ENCODE peak calls at places on chromosomes 2 and 18, in nine cellular contexts. One of them, this sample, is unnamed.
A peak's percentile ranks its signal among the peaks of the same experiment; 100 is the strongest.

GRCh38 chr18:54945726-54946125 is 13.5 kb downstream of the CCDC68 start:
- DNase-seq in progenitor cell of endocrine pancreas: no peak
- DNase-seq in DMS153: no peak
- DNase-seq in GM23248: no peak
- DNase-seq in Karpas-422: no peak
- DNase-seq in CD4-positive, alpha-beta T cell: no peak
- DNase-seq in NCI-H510A treated with DMSO at 0.1 percent for 48 hours: no peak
- DNase-seq in stimulated activated CD8-positive, alpha-beta memory T cell treated with anti-CD3 and anti-CD28 coated beads, Interleukin-2, amount 100 ng/mL, for 1 hour: no peak
- DNase-seq in right lobe of liver: no peak
- DNase-seq in this sample: no peak

GRCh38 chr18:35514752-35515459 is 17.1 kb upstream of the INO80C start:
- DNase-seq in GM23248: peak; percentile 34
- DNase-seq in right lobe of liver: no peak
- DNase-seq in DMS153: no peak
- DNase-seq in CD4-positive, alpha-beta T cell: no peak
- DNase-seq in Karpas-422: no peak
- DNase-seq in progenitor cell of endocrine pancreas: no peak
- DNase-seq in stimulated activated CD8-positive, alpha-beta memory T cell treated with anti-CD3 and anti-CD28 coated beads, Interleukin-2, amount 100 ng/mL, for 1 hour: no peak
- DNase-seq in NCI-H510A treated with DMSO at 0.1 percent for 48 hours: no peak
- DNase-seq in this sample: no peak

GRCh38 chr2:178674122-178674521 is 133.1 kb downstream of the TTN start:
- DNase-seq in progenitor cell of endocrine pancreas: no peak
- DNase-seq in Karpas-422: no peak
- DNase-seq in CD4-positive, alpha-beta T cell: no peak
- DNase-seq in NCI-H510A treated with DMSO at 0.1 percent for 48 hours: no peak
- DNase-seq in stimulated activated CD8-positive, alpha-beta memory T cell treated with anti-CD3 and anti-CD28 coated beads, Interleukin-2, amount 100 ng/mL, for 1 hour: no peak
- DNase-seq in GM23248: no peak
- DNase-seq in DMS153: no peak
- DNase-seq in right lobe of liver: no peak
- DNase-seq in this sample: no peak

GRCh38 chr2:68091439-68092034 is 28.7 kb upstream of the C1D start:
- DNase-seq in DMS153: no peak
- DNase-seq in GM23248: no peak
- DNase-seq in CD4-positive, alpha-beta T cell: no peak
- DNase-seq in stimulated activated CD8-positive, alpha-beta memory T cell treated with anti-CD3 and anti-CD28 coated beads, Interleukin-2, amount 100 ng/mL, for 1 hour: no peak
- DNase-seq in progenitor cell of endocrine pancreas: no peak
- DNase-seq in right lobe of liver: no peak
- DNase-seq in Karpas-422: no peak
- DNase-seq in NCI-H510A treated with DMSO at 0.1 percent for 48 hours: no peak
- DNase-seq in this sample: peak; percentile 77

GRCh38 chr2:202184557-202184956 is 53.8 kb downstream of the SUMO1 start:
- DNase-seq in progenitor cell of endocrine pancreas: no peak
- DNase-seq in right lobe of liver: peak; percentile 68
- DNase-seq in NCI-H510A treated with DMSO at 0.1 percent for 48 hours: no peak
- DNase-seq in stimulated activated CD8-positive, alpha-beta memory T cell treated with anti-CD3 and anti-CD28 coated beads, Interleukin-2, amount 100 ng/mL, for 1 hour: no peak
- DNase-seq in CD4-positive, alpha-beta T cell: no peak
- DNase-seq in Karpas-422: no peak
- DNase-seq in DMS153: no peak
- DNase-seq in GM23248: no peak
- DNase-seq in this sample: no peak

GRCh38 chr2:7633556-7634153 is 716.4 kb downstream of the RNF144A start:
- DNase-seq in progenitor cell of endocrine pancreas: no peak
- DNase-seq in stimulated activated CD8-positive, alpha-beta memory T cell treated with anti-CD3 and anti-CD28 coated beads, Interleukin-2, amount 100 ng/mL, for 1 hour: no peak
- DNase-seq in CD4-positive, alpha-beta T cell: no peak
- DNase-seq in Karpas-422: no peak
- DNase-seq in GM23248: no peak
- DNase-seq in NCI-H510A treated with DMSO at 0.1 percent for 48 hours: no peak
- DNase-seq in right lobe of liver: no peak
- DNase-seq in DMS153: peak; percentile 39
- DNase-seq in this sample: no peak

GRCh38 chr18:9792565-9793226 is 84.6 kb downstream of the RAB31 start:
- DNase-seq in NCI-H510A treated with DMSO at 0.1 percent for 48 hours: no peak
- DNase-seq in CD4-positive, alpha-beta T cell: no peak
- DNase-seq in stimulated activated CD8-positive, alpha-beta memory T cell treated with anti-CD3 and anti-CD28 coated beads, Interleukin-2, amount 100 ng/mL, for 1 hour: no peak
- DNase-seq in progenitor cell of endocrine pancreas: no peak
- DNase-seq in Karpas-422: peak; percentile 80
- DNase-seq in DMS153: no peak
- DNase-seq in right lobe of liver: no peak
- DNase-seq in GM23248: no peak
- DNase-seq in this sample: no peak

GRCh38 chr2:42888321-42888720 is 95.9 kb upstream of the HAAO start:
- DNase-seq in progenitor cell of endocrine pancreas: no peak
- DNase-seq in CD4-positive, alpha-beta T cell: no peak
- DNase-seq in right lobe of liver: no peak
- DNase-seq in DMS153: no peak
- DNase-seq in GM23248: peak; percentile 44
- DNase-seq in NCI-H510A treated with DMSO at 0.1 percent for 48 hours: no peak
- DNase-seq in Karpas-422: no peak
- DNase-seq in stimulated activated CD8-positive, alpha-beta memory T cell treated with anti-CD3 and anti-CD28 coated beads, Interleukin-2, amount 100 ng/mL, for 1 hour: no peak
- DNase-seq in this sample: no peak

GRCh38 chr18:79512461-79513380 is 117.0 kb downstream of the NFATC1 start:
- DNase-seq in CD4-positive, alpha-beta T cell: no peak
- DNase-seq in GM23248: no peak
- DNase-seq in NCI-H510A treated with DMSO at 0.1 percent for 48 hours: no peak
- DNase-seq in progenitor cell of endocrine pancreas: no peak
- DNase-seq in Karpas-422: no peak
- DNase-seq in stimulated activated CD8-positive, alpha-beta memory T cell treated with anti-CD3 and anti-CD28 coated beads, Interleukin-2, amount 100 ng/mL, for 1 hour: no peak
- DNase-seq in right lobe of liver: no peak
- DNase-seq in DMS153: no peak
- DNase-seq in this sample: no peak

GRCh38 chr2:37648316-37649011 is 23.0 kb downstream of the CDC42EP3 start:
- DNase-seq in stimulated activated CD8-positive, alpha-beta memory T cell treated with anti-CD3 and anti-CD28 coated beads, Interleukin-2, amount 100 ng/mL, for 1 hour: no peak
- DNase-seq in DMS153: no peak
- DNase-seq in right lobe of liver: peak; percentile 64
- DNase-seq in Karpas-422: no peak
- DNase-seq in progenitor cell of endocrine pancreas: no peak
- DNase-seq in GM23248: peak; percentile 59
- DNase-seq in NCI-H510A treated with DMSO at 0.1 percent for 48 hours: no peak
- DNase-seq in CD4-positive, alpha-beta T cell: peak; percentile 17
- DNase-seq in this sample: no peak

GRCh38 chr2:61423714-61424113 is 47.2 kb downstream of the USP34 start:
- DNase-seq in CD4-positive, alpha-beta T cell: no peak
- DNase-seq in NCI-H510A treated with DMSO at 0.1 percent for 48 hours: no peak
- DNase-seq in GM23248: peak; percentile 59
- DNase-seq in stimulated activated CD8-positive, alpha-beta memory T cell treated with anti-CD3 and anti-CD28 coated beads, Interleukin-2, amount 100 ng/mL, for 1 hour: no peak
- DNase-seq in right lobe of liver: no peak
- DNase-seq in progenitor cell of endocrine pancreas: no peak
- DNase-seq in Karpas-422: no peak
- DNase-seq in DMS153: no peak
- DNase-seq in this sample: peak; percentile 40

GRCh38 chr18:68438983-68439382 is 275.9 kb downstream of the TMX3 start:
- DNase-seq in CD4-positive, alpha-beta T cell: no peak
- DNase-seq in right lobe of liver: no peak
- DNase-seq in Karpas-422: no peak
- DNase-seq in NCI-H510A treated with DMSO at 0.1 percent for 48 hours: no peak
- DNase-seq in progenitor cell of endocrine pancreas: no peak
- DNase-seq in DMS153: no peak
- DNase-seq in stimulated activated CD8-positive, alpha-beta memory T cell treated with anti-CD3 and anti-CD28 coated beads, Interleukin-2, amount 100 ng/mL, for 1 hour: no peak
- DNase-seq in GM23248: peak; percentile 91
- DNase-seq in this sample: peak; percentile 72

GRCh38 chr2:152389483-152389882 is 54.5 kb downstream of the FMNL2 start:
- DNase-seq in Karpas-422: no peak
- DNase-seq in right lobe of liver: no peak
- DNase-seq in GM23248: no peak
- DNase-seq in DMS153: no peak
- DNase-seq in NCI-H510A treated with DMSO at 0.1 percent for 48 hours: no peak
- DNase-seq in progenitor cell of endocrine pancreas: no peak
- DNase-seq in stimulated activated CD8-positive, alpha-beta memory T cell treated with anti-CD3 and anti-CD28 coated beads, Interleukin-2, amount 100 ng/mL, for 1 hour: no peak
- DNase-seq in CD4-positive, alpha-beta T cell: no peak
- DNase-seq in this sample: no peak

GRCh38 chr2:85112906-85113625 is 20.1 kb upstream of the TCF7L1 start:
- DNase-seq in Karpas-422: no peak
- DNase-seq in GM23248: peak; percentile 51
- DNase-seq in DMS153: no peak
- DNase-seq in NCI-H510A treated with DMSO at 0.1 percent for 48 hours: no peak
- DNase-seq in right lobe of liver: no peak
- DNase-seq in stimulated activated CD8-positive, alpha-beta memory T cell treated with anti-CD3 and anti-CD28 coated beads, Interleukin-2, amount 100 ng/mL, for 1 hour: no peak
- DNase-seq in progenitor cell of endocrine pancreas: no peak
- DNase-seq in CD4-positive, alpha-beta T cell: no peak
- DNase-seq in this sample: no peak

GRCh38 chr2:69222984-69223658 is 163.9 kb downstream of the GFPT1 start:
- DNase-seq in DMS153: no peak
- DNase-seq in GM23248: peak; percentile 52
- DNase-seq in NCI-H510A treated with DMSO at 0.1 percent for 48 hours: no peak
- DNase-seq in progenitor cell of endocrine pancreas: no peak
- DNase-seq in Karpas-422: no peak
- DNase-seq in stimulated activated CD8-positive, alpha-beta memory T cell treated with anti-CD3 and anti-CD28 coated beads, Interleukin-2, amount 100 ng/mL, for 1 hour: no peak
- DNase-seq in CD4-positive, alpha-beta T cell: no peak
- DNase-seq in right lobe of liver: no peak
- DNase-seq in this sample: peak; percentile 81

GRCh38 chr2:60840880-60841279 is 40.5 kb upstream of the REL start:
- DNase-seq in right lobe of liver: no peak
- DNase-seq in stimulated activated CD8-positive, alpha-beta memory T cell treated with anti-CD3 and anti-CD28 coated beads, Interleukin-2, amount 100 ng/mL, for 1 hour: no peak
- DNase-seq in Karpas-422: peak; percentile 80
- DNase-seq in DMS153: no peak
- DNase-seq in CD4-positive, alpha-beta T cell: no peak
- DNase-seq in progenitor cell of endocrine pancreas: no peak
- DNase-seq in GM23248: no peak
- DNase-seq in NCI-H510A treated with DMSO at 0.1 percent for 48 hours: peak; percentile 31
- DNase-seq in this sample: no peak

GRCh38 chr2:154588838-154589237 is 109.7 kb upstream of the KCNJ3 start:
- DNase-seq in DMS153: no peak
- DNase-seq in GM23248: no peak
- DNase-seq in stimulated activated CD8-positive, alpha-beta memory T cell treated with anti-CD3 and anti-CD28 coated beads, Interleukin-2, amount 100 ng/mL, for 1 hour: no peak
- DNase-seq in NCI-H510A treated with DMSO at 0.1 percent for 48 hours: no peak
- DNase-seq in Karpas-422: no peak
- DNase-seq in right lobe of liver: no peak
- DNase-seq in CD4-positive, alpha-beta T cell: no peak
- DNase-seq in progenitor cell of endocrine pancreas: no peak
- DNase-seq in this sample: no peak

GRCh38 chr2:88739985-88740600 is 48.6 kb downstream of the RPIA start:
- DNase-seq in DMS153: peak; percentile 24
- DNase-seq in NCI-H510A treated with DMSO at 0.1 percent for 48 hours: peak; percentile 53
- DNase-seq in Karpas-422: peak; percentile 96
- DNase-seq in right lobe of liver: no peak
- DNase-seq in CD4-positive, alpha-beta T cell: peak; percentile 70
- DNase-seq in stimulated activated CD8-positive, alpha-beta memory T cell treated with anti-CD3 and anti-CD28 coated beads, Interleukin-2, amount 100 ng/mL, for 1 hour: peak; percentile 45
- DNase-seq in progenitor cell of endocrine pancreas: peak; percentile 59
- DNase-seq in GM23248: peak; percentile 65
- DNase-seq in this sample: peak; percentile 71

GRCh38 chr2:70897977-70898226 is 37.8 kb upstream of the ATP6V1B1 start:
- DNase-seq in NCI-H510A treated with DMSO at 0.1 percent for 48 hours: no peak
- DNase-seq in stimulated activated CD8-positive, alpha-beta memory T cell treated with anti-CD3 and anti-CD28 coated beads, Interleukin-2, amount 100 ng/mL, for 1 hour: no peak
- DNase-seq in GM23248: no peak
- DNase-seq in right lobe of liver: no peak
- DNase-seq in Karpas-422: no peak
- DNase-seq in CD4-positive, alpha-beta T cell: no peak
- DNase-seq in DMS153: no peak
- DNase-seq in progenitor cell of endocrine pancreas: no peak
- DNase-seq in this sample: no peak

GRCh38 chr2:5691659-5692529 is at the start of gene SOX11:
- DNase-seq in progenitor cell of endocrine pancreas: peak; percentile 91
- DNase-seq in stimulated activated CD8-positive, alpha-beta memory T cell treated with anti-CD3 and anti-CD28 coated beads, Interleukin-2, amount 100 ng/mL, for 1 hour: no peak
- DNase-seq in CD4-positive, alpha-beta T cell: no peak
- DNase-seq in DMS153: peak; percentile 83
- DNase-seq in NCI-H510A treated with DMSO at 0.1 percent for 48 hours: peak; percentile 89
- DNase-seq in GM23248: peak; percentile 72
- DNase-seq in Karpas-422: no peak
- DNase-seq in right lobe of liver: no peak
- DNase-seq in this sample: peak; percentile 95

GRCh38 chr2:144510206-144510991 is 9.5 kb downstream of the ZEB2 start:
- DNase-seq in stimulated activated CD8-positive, alpha-beta memory T cell treated with anti-CD3 and anti-CD28 coated beads, Interleukin-2, amount 100 ng/mL, for 1 hour: no peak
- DNase-seq in NCI-H510A treated with DMSO at 0.1 percent for 48 hours: no peak
- DNase-seq in right lobe of liver: no peak
- DNase-seq in GM23248: peak; percentile 80
- DNase-seq in progenitor cell of endocrine pancreas: no peak
- DNase-seq in DMS153: peak; percentile 4
- DNase-seq in CD4-positive, alpha-beta T cell: no peak
- DNase-seq in Karpas-422: no peak
- DNase-seq in this sample: peak; percentile 83

GRCh38 chr2:120979921-120980320 is 244.3 kb downstream of the GLI2 start:
- DNase-seq in progenitor cell of endocrine pancreas: no peak
- DNase-seq in right lobe of liver: no peak
- DNase-seq in Karpas-422: no peak
- DNase-seq in GM23248: no peak
- DNase-seq in NCI-H510A treated with DMSO at 0.1 percent for 48 hours: no peak
- DNase-seq in DMS153: no peak
- DNase-seq in stimulated activated CD8-positive, alpha-beta memory T cell treated with anti-CD3 and anti-CD28 coated beads, Interleukin-2, amount 100 ng/mL, for 1 hour: no peak
- DNase-seq in CD4-positive, alpha-beta T cell: no peak
- DNase-seq in this sample: no peak

GRCh38 chr2:72006188-72006736 is 141.4 kb downstream of the CYP26B1 start:
- DNase-seq in GM23248: no peak
- DNase-seq in Karpas-422: no peak
- DNase-seq in CD4-positive, alpha-beta T cell: no peak
- DNase-seq in stimulated activated CD8-positive, alpha-beta memory T cell treated with anti-CD3 and anti-CD28 coated beads, Interleukin-2, amount 100 ng/mL, for 1 hour: no peak
- DNase-seq in DMS153: no peak
- DNase-seq in right lobe of liver: no peak
- DNase-seq in progenitor cell of endocrine pancreas: no peak
- DNase-seq in NCI-H510A treated with DMSO at 0.1 percent for 48 hours: no peak
- DNase-seq in this sample: no peak

GRCh38 chr2:74735544-74735943 is 81.5 kb downstream of the SEMA4F start:
- DNase-seq in NCI-H510A treated with DMSO at 0.1 percent for 48 hours: no peak
- DNase-seq in DMS153: peak; percentile 38
- DNase-seq in CD4-positive, alpha-beta T cell: no peak
- DNase-seq in stimulated activated CD8-positive, alpha-beta memory T cell treated with anti-CD3 and anti-CD28 coated beads, Interleukin-2, amount 100 ng/mL, for 1 hour: no peak
- DNase-seq in GM23248: peak; percentile 27
- DNase-seq in right lobe of liver: no peak
- DNase-seq in progenitor cell of endocrine pancreas: no peak
- DNase-seq in Karpas-422: no peak
- DNase-seq in this sample: no peak